ENCODE peak calls at places on chromosomes 16 and 17, in nine cellular contexts. T, H, D, Q, Y, Z, X, F and U are unnamed samples.

GRCh38 chr17:58315281-58315711 is 13.3 kb downstream of the TSPOAP1 start:
- ATAC-seq in T (no peak), H (no peak), D (no peak), Q (no peak), Y (no peak), Z (no peak), X (no peak), F (no peak), U (no peak)

GRCh38 chr17:19440421-19440820 is 29.4 kb downstream of the RNF112 start:
- ATAC-seq in T (no peak), H (no peak), D (no peak), Q (no peak), Y (no peak), Z (no peak), X (no peak), F (no peak), U (no peak)

GRCh38 chr17:33038740-33039139 is 47.1 kb downstream of the SPACA3 start:
- ATAC-seq in T (no peak), H (no peak), D (peak), Q (no peak), Y (peak), Z (no peak), X (peak), F (no peak), U (peak)

GRCh38 chr17:17106716-17107115 is 64.5 kb downstream of the MPRIP start:
- ATAC-seq in T (no peak), H (no peak), D (no peak), Q (no peak), Y (no peak), Z (no peak), X (no peak), F (no peak), U (no peak)

GRCh38 chr17:8005951-8006730 is 3.7 kb downstream of the GUCY2D start:
- ATAC-seq in T (peak), H (peak), D (peak), Q (no peak), Y (no peak), Z (peak), X (no peak), F (no peak), U (no peak)

GRCh38 chr16:69040144-69040909 is 65.1 kb upstream of the HAS3 start:
- ATAC-seq in T (no peak), H (no peak), D (peak), Q (no peak), Y (peak), Z (no peak), X (peak), F (no peak), U (peak)

GRCh38 chr17:42266462-42266861 is 9.7 kb downstream of the STAT5B start:
- ATAC-seq in T (no peak), H (no peak), D (no peak), Q (no peak), Y (no peak), Z (no peak), X (no peak), F (no peak), U (no peak)

GRCh38 chr16:61890346-61890745 is 145.9 kb downstream of the CDH8 start:
- ATAC-seq in T (no peak), H (no peak), D (no peak), Q (no peak), Y (no peak), Z (no peak), X (no peak), F (no peak), U (no peak)

GRCh38 chr16:47927330-47927729 is 228.5 kb downstream of the ABCC12 start:
- ATAC-seq in T (no peak), H (no peak), D (no peak), Q (no peak), Y (no peak), Z (no peak), X (no peak), F (no peak), U (no peak)

GRCh38 chr16:81329947-81330346 is 15.2 kb downstream of the GAN start:
- ATAC-seq in T (no peak), H (no peak), D (no peak), Q (no peak), Y (no peak), Z (no peak), X (no peak), F (no peak), U (no peak)

GRCh38 chr16:22383827-22384226 is 9.4 kb upstream of the CDR2 start:
- ATAC-seq in T (no peak), H (no peak), D (no peak), Q (no peak), Y (no peak), Z (no peak), X (no peak), F (no peak), U (no peak)

GRCh38 chr17:13365331-13365730 is 236.4 kb downstream of the HS3ST3A1 start:
- ATAC-seq in T (no peak), H (no peak), D (no peak), Q (no peak), Y (no peak), Z (no peak), X (no peak), F (no peak), U (no peak)

GRCh38 chr16:66988197-66988788 is at the start of gene CES4A:
- ATAC-seq in T (peak), H (no peak), D (no peak), Q (no peak), Y (peak), Z (no peak), X (no peak), F (no peak), U (peak)

GRCh38 chr16:68400083-68400923 is 48.0 kb downstream of the SMPD3 start:
- ATAC-seq in T (no peak), H (no peak), D (no peak), Q (peak), Y (no peak), Z (peak), X (no peak), F (no peak), U (no peak)

GRCh38 chr17:42201155-42201772 is 7.0 kb upstream of the GHDC start:
- ATAC-seq in T (peak), H (no peak), D (no peak), Q (no peak), Y (peak), Z (no peak), X (peak), F (no peak), U (no peak)

GRCh38 chr17:74631468-74632195 is 8.1 kb upstream of the CD300E start:
- ATAC-seq in T (no peak), H (peak), D (no peak), Q (no peak), Y (peak), Z (peak), X (no peak), F (no peak), U (no peak)

GRCh38 chr17:63381101-63381729 is 64.9 kb downstream of the CYB561 start:
- ATAC-seq in T (no peak), H (no peak), D (no peak), Q (no peak), Y (no peak), Z (no peak), X (no peak), F (no peak), U (no peak)

GRCh38 chr17:2195729-2196128 is 107.9 kb downstream of the SMG6 start:
- ATAC-seq in T (no peak), H (peak), D (no peak), Q (no peak), Y (no peak), Z (peak), X (no peak), F (peak), U (peak)

GRCh38 chr16:1639282-1639681 is 27.1 kb downstream of the CRAMP1 start:
- ATAC-seq in T (no peak), H (no peak), D (peak), Q (no peak), Y (no peak), Z (no peak), X (no peak), F (no peak), U (no peak)

GRCh38 chr16:57513371-57514102 is 22.8 kb downstream of the CCDC102A start:
- ATAC-seq in T (no peak), H (no peak), D (no peak), Q (no peak), Y (no peak), Z (no peak), X (peak), F (no peak), U (no peak)

GRCh38 chr16:89615176-89615575 is 1.7 kb downstream of the DPEP1 start:
- ATAC-seq in T (no peak), H (no peak), D (peak), Q (no peak), Y (peak), Z (peak), X (peak), F (no peak), U (peak)

GRCh38 chr17:80927791-80928216 is 63.8 kb upstream of the CHMP6 start:
- ATAC-seq in T (no peak), H (no peak), D (no peak), Q (no peak), Y (peak), Z (no peak), X (no peak), F (no peak), U (no peak)

GRCh38 chr16:68420366-68420765 is 27.9 kb downstream of the SMPD3 start:
- ATAC-seq in T (no peak), H (no peak), D (no peak), Q (no peak), Y (no peak), Z (no peak), X (no peak), F (no peak), U (no peak)

GRCh38 chr17:32323784-32324590 is 18.0 kb downstream of the C17orf75 start:
- ATAC-seq in T (peak), H (peak), D (no peak), Q (peak), Y (peak), Z (peak), X (peak), F (peak), U (peak)

GRCh38 chr17:74466785-74467158 is 338 bp downstream of the CD300A start:
- ATAC-seq in T (no peak), H (peak), D (no peak), Q (no peak), Y (peak), Z (peak), X (no peak), F (no peak), U (no peak)